ENCODE peak calls at places on chromosomes 7 and 10, in seven cellular contexts. K is NCI-H1092, X is NCI-H2171, J is nucleus accumbens, G is fibroblast of lung, F is NCI-H2107, P is anterior cingulate cortex. E is an unnamed sample.

GRCh38 chr7:2116086-2116810 is 116.5 kb downstream of the MAD1L1 start:
- DNase-seq in P (no peak), X (no peak), F (no peak), K (peak), G (peak), J (no peak), E (no peak)

GRCh38 chr10:58179238-58179637 is 88.5 kb downstream of the IPMK start:
- DNase-seq in X (no peak), F (no peak), K (no peak), P (no peak), J (no peak), G (peak), E (no peak)

GRCh38 chr10:61050120-61050745 is 106.2 kb upstream of the RHOBTB1 start:
- DNase-seq in X (no peak), J (no peak), F (no peak), G (no peak), K (no peak), P (no peak), E (no peak)

GRCh38 chr10:9911488-9911887 is 1106.2 kb upstream of the CELF2 start:
- DNase-seq in X (no peak), G (no peak), F (no peak), J (no peak), K (no peak), P (no peak), E (no peak)

GRCh38 chr10:95499482-95499989 is 61.6 kb downstream of the SORBS1 start:
- DNase-seq in K (no peak), G (no peak), X (no peak), J (no peak), P (no peak), F (no peak), E (no peak)

GRCh38 chr10:3485287-3485686 is 299.7 kb downstream of the KLF6 start:
- DNase-seq in X (no peak), P (no peak), G (no peak), F (no peak), K (no peak), J (no peak), E (no peak)

GRCh38 chr7:124688991-124689390 is 76.6 kb downstream of the GPR37 start:
- DNase-seq in F (no peak), G (peak), X (no peak), J (no peak), K (no peak), P (no peak), E (peak)

GRCh38 chr10:21172774-21173432 is 275.8 kb upstream of the NEBL start:
- DNase-seq in K (peak), G (no peak), P (no peak), F (no peak), X (no peak), J (no peak), E (no peak)

GRCh38 chr10:126133906-126134703 is 237.7 kb downstream of the FANK1 start:
- DNase-seq in F (no peak), P (no peak), J (no peak), K (no peak), G (peak), X (no peak), E (no peak)

GRCh38 chr10:90328896-90329295 is 528.9 kb downstream of the HTR7 start:
- DNase-seq in J (no peak), K (no peak), F (no peak), P (no peak), G (no peak), X (no peak), E (no peak)

GRCh38 chr7:13181221-13181620 is 493.8 kb downstream of the ARL4A start:
- DNase-seq in G (peak), J (no peak), X (peak), P (peak), F (peak), K (peak), E (no peak)

GRCh38 chr10:77837248-77837924 is 89.2 kb downstream of the DLG5 start:
- DNase-seq in J (no peak), K (peak), X (peak), P (peak), F (peak), G (peak), E (no peak)

GRCh38 chr7:7765422-7765821 is 47.0 kb upstream of the RPA3 start:
- DNase-seq in F (no peak), J (no peak), P (no peak), G (no peak), K (no peak), X (no peak), E (no peak)

GRCh38 chr10:104072786-104073185 is 12.9 kb downstream of the COL17A1 start:
- DNase-seq in P (no peak), G (no peak), J (no peak), X (no peak), K (no peak), F (no peak), E (no peak)

GRCh38 chr10:46296629-46297275 is 10.0 kb downstream of the ANTXRL start:
- DNase-seq in X (no peak), K (no peak), G (no peak), J (no peak), P (no peak), F (no peak), E (no peak)

GRCh38 chr7:81162771-81163525 is 244.1 kb upstream of the SEMA3C start:
- DNase-seq in P (no peak), J (no peak), X (no peak), G (no peak), K (no peak), F (no peak), E (no peak)

GRCh38 chr7:107902381-107902780 is 11.4 kb downstream of the DLD start:
- DNase-seq in P (no peak), F (no peak), G (no peak), X (no peak), K (no peak), J (no peak), E (no peak)

GRCh38 chr10:84095821-84096497 is 43.4 kb upstream of the GHITM start:
- DNase-seq in P (no peak), K (no peak), X (no peak), G (no peak), J (no peak), F (no peak), E (no peak)

GRCh38 chr7:127938588-127938987 is 92.6 kb downstream of the LRRC4 start:
- DNase-seq in G (peak), F (no peak), K (no peak), P (no peak), J (no peak), X (no peak), E (peak)

GRCh38 chr10:124292911-124293640 is 125.6 kb downstream of the OAT start:
- DNase-seq in X (peak), J (no peak), K (no peak), G (no peak), P (no peak), F (no peak), E (no peak)

GRCh38 chr7:55288070-55288824 is 76.9 kb upstream of the LANCL2 start:
- DNase-seq in P (no peak), J (no peak), K (peak), G (peak), X (peak), F (no peak), E (peak)

GRCh38 chr10:132539431-132539839 is 1.8 kb downstream of the INPP5A start:
- DNase-seq in K (no peak), G (no peak), F (no peak), P (no peak), X (no peak), J (peak), E (no peak)

GRCh38 chr7:100122067-100122466 is 2.6 kb downstream of the CNPY4 start:
- DNase-seq in K (peak), F (peak), G (no peak), X (no peak), J (no peak), P (no peak), E (no peak)

GRCh38 chr7:98240961-98241673 is 10.9 kb downstream of the TECPR1 start:
- DNase-seq in P (no peak), F (no peak), K (no peak), J (no peak), G (peak), X (no peak), E (no peak)

E was measured in stromal cell of bone marrow.